ENCODE peak calls at places on chromosomes 12 and 14, in seven cellular contexts. One of them, this sample, is unnamed.

GRCh38 chr12:46556105-46556559 is 183.6 kb upstream of the SLC38A2 start:
- DNase-seq in transverse colon: no peak
- DNase-seq in A549: peak
- DNase-seq in hippocampal formation: no peak
- DNase-seq in HepG2: peak
- DNase-seq in stimulated activated CD4-positive, alpha-beta T cell treated with anti-CD3 and anti-CD28 coated beads, Interleukin-4, amount 100 ng/mL, for 24 hours: no peak
- DNase-seq in progenitor cell of endocrine pancreas: no peak
- DNase-seq in this sample: no peak

GRCh38 chr12:99250091-99250490 is 397.5 kb upstream of the GARIN6 start:
- DNase-seq in transverse colon: no peak
- DNase-seq in A549: no peak
- DNase-seq in hippocampal formation: no peak
- DNase-seq in HepG2: no peak
- DNase-seq in stimulated activated CD4-positive, alpha-beta T cell treated with anti-CD3 and anti-CD28 coated beads, Interleukin-4, amount 100 ng/mL, for 24 hours: no peak
- DNase-seq in progenitor cell of endocrine pancreas: no peak
- DNase-seq in this sample: no peak

GRCh38 chr12:108446766-108447165 is 68.3 kb upstream of the FICD start:
- DNase-seq in transverse colon: no peak
- DNase-seq in A549: no peak
- DNase-seq in hippocampal formation: no peak
- DNase-seq in HepG2: no peak
- DNase-seq in stimulated activated CD4-positive, alpha-beta T cell treated with anti-CD3 and anti-CD28 coated beads, Interleukin-4, amount 100 ng/mL, for 24 hours: no peak
- DNase-seq in progenitor cell of endocrine pancreas: no peak
- DNase-seq in this sample: no peak

GRCh38 chr14:58821421-58821820 is 183.7 kb downstream of the DACT1 start:
- DNase-seq in transverse colon: no peak
- DNase-seq in A549: no peak
- DNase-seq in hippocampal formation: no peak
- DNase-seq in HepG2: no peak
- DNase-seq in stimulated activated CD4-positive, alpha-beta T cell treated with anti-CD3 and anti-CD28 coated beads, Interleukin-4, amount 100 ng/mL, for 24 hours: no peak
- DNase-seq in progenitor cell of endocrine pancreas: no peak
- DNase-seq in this sample: no peak

GRCh38 chr14:58717211-58717610 is 79.4 kb downstream of the DACT1 start:
- DNase-seq in transverse colon: no peak
- DNase-seq in A549: no peak
- DNase-seq in hippocampal formation: no peak
- DNase-seq in HepG2: no peak
- DNase-seq in stimulated activated CD4-positive, alpha-beta T cell treated with anti-CD3 and anti-CD28 coated beads, Interleukin-4, amount 100 ng/mL, for 24 hours: no peak
- DNase-seq in progenitor cell of endocrine pancreas: no peak
- DNase-seq in this sample: no peak

GRCh38 chr14:67934087-67934486 is 114.5 kb downstream of the RAD51B start:
- DNase-seq in transverse colon: peak
- DNase-seq in A549: peak
- DNase-seq in hippocampal formation: peak
- DNase-seq in HepG2: peak
- DNase-seq in stimulated activated CD4-positive, alpha-beta T cell treated with anti-CD3 and anti-CD28 coated beads, Interleukin-4, amount 100 ng/mL, for 24 hours: peak
- DNase-seq in progenitor cell of endocrine pancreas: no peak
- DNase-seq in this sample: no peak

GRCh38 chr14:57008534-57008933 is 198.3 kb upstream of the OTX2 start:
- DNase-seq in transverse colon: no peak
- DNase-seq in A549: no peak
- DNase-seq in hippocampal formation: no peak
- DNase-seq in HepG2: no peak
- DNase-seq in stimulated activated CD4-positive, alpha-beta T cell treated with anti-CD3 and anti-CD28 coated beads, Interleukin-4, amount 100 ng/mL, for 24 hours: no peak
- DNase-seq in progenitor cell of endocrine pancreas: no peak
- DNase-seq in this sample: no peak

GRCh38 chr14:60058087-60058486 is 33.6 kb upstream of the PCNX4 start:
- DNase-seq in transverse colon: no peak
- DNase-seq in A549: no peak
- DNase-seq in hippocampal formation: no peak
- DNase-seq in HepG2: no peak
- DNase-seq in stimulated activated CD4-positive, alpha-beta T cell treated with anti-CD3 and anti-CD28 coated beads, Interleukin-4, amount 100 ng/mL, for 24 hours: no peak
- DNase-seq in progenitor cell of endocrine pancreas: no peak
- DNase-seq in this sample: no peak

GRCh38 chr12:110109037-110109836 is 14.9 kb upstream of the IFT81 start:
- DNase-seq in transverse colon: peak
- DNase-seq in A549: peak
- DNase-seq in hippocampal formation: no peak
- DNase-seq in HepG2: peak
- DNase-seq in stimulated activated CD4-positive, alpha-beta T cell treated with anti-CD3 and anti-CD28 coated beads, Interleukin-4, amount 100 ng/mL, for 24 hours: no peak
- DNase-seq in progenitor cell of endocrine pancreas: no peak
- DNase-seq in this sample: no peak

GRCh38 chr12:86727151-86727550 is 471.0 kb upstream of the MGAT4C start:
- DNase-seq in transverse colon: no peak
- DNase-seq in A549: no peak
- DNase-seq in hippocampal formation: no peak
- DNase-seq in HepG2: no peak
- DNase-seq in stimulated activated CD4-positive, alpha-beta T cell treated with anti-CD3 and anti-CD28 coated beads, Interleukin-4, amount 100 ng/mL, for 24 hours: no peak
- DNase-seq in progenitor cell of endocrine pancreas: no peak
- DNase-seq in this sample: no peak

GRCh38 chr12:66077542-66077941 is 53.0 kb downstream of the LLPH start:
- DNase-seq in transverse colon: no peak
- DNase-seq in A549: no peak
- DNase-seq in hippocampal formation: no peak
- DNase-seq in HepG2: peak
- DNase-seq in stimulated activated CD4-positive, alpha-beta T cell treated with anti-CD3 and anti-CD28 coated beads, Interleukin-4, amount 100 ng/mL, for 24 hours: no peak
- DNase-seq in progenitor cell of endocrine pancreas: no peak
- DNase-seq in this sample: no peak

GRCh38 chr14:32339188-32339587 is 10.1 kb downstream of the AKAP6 start:
- DNase-seq in transverse colon: no peak
- DNase-seq in A549: no peak
- DNase-seq in hippocampal formation: no peak
- DNase-seq in HepG2: no peak
- DNase-seq in stimulated activated CD4-positive, alpha-beta T cell treated with anti-CD3 and anti-CD28 coated beads, Interleukin-4, amount 100 ng/mL, for 24 hours: no peak
- DNase-seq in progenitor cell of endocrine pancreas: no peak
- DNase-seq in this sample: no peak

GRCh38 chr12:131007031-131007793 is 53.5 kb downstream of the ADGRD1 start:
- DNase-seq in transverse colon: peak
- DNase-seq in A549: no peak
- DNase-seq in hippocampal formation: peak
- DNase-seq in HepG2: peak
- DNase-seq in stimulated activated CD4-positive, alpha-beta T cell treated with anti-CD3 and anti-CD28 coated beads, Interleukin-4, amount 100 ng/mL, for 24 hours: no peak
- DNase-seq in progenitor cell of endocrine pancreas: no peak
- DNase-seq in this sample: no peak

GRCh38 chr14:61322011-61322798 is 826 bp downstream of the PRKCH start:
- DNase-seq in transverse colon: peak
- DNase-seq in A549: peak
- DNase-seq in hippocampal formation: no peak
- DNase-seq in HepG2: no peak
- DNase-seq in stimulated activated CD4-positive, alpha-beta T cell treated with anti-CD3 and anti-CD28 coated beads, Interleukin-4, amount 100 ng/mL, for 24 hours: peak
- DNase-seq in progenitor cell of endocrine pancreas: no peak
- DNase-seq in this sample: no peak

GRCh38 chr12:122753213-122753571 is 568 bp downstream of the DENR start:
- DNase-seq in transverse colon: no peak
- DNase-seq in A549: no peak
- DNase-seq in hippocampal formation: no peak
- DNase-seq in HepG2: no peak
- DNase-seq in stimulated activated CD4-positive, alpha-beta T cell treated with anti-CD3 and anti-CD28 coated beads, Interleukin-4, amount 100 ng/mL, for 24 hours: no peak
- DNase-seq in progenitor cell of endocrine pancreas: no peak
- DNase-seq in this sample: no peak

GRCh38 chr14:23182372-23183014 is 967 bp downstream of the SLC7A8 start:
- DNase-seq in transverse colon: peak
- DNase-seq in A549: no peak
- DNase-seq in hippocampal formation: peak
- DNase-seq in HepG2: no peak
- DNase-seq in stimulated activated CD4-positive, alpha-beta T cell treated with anti-CD3 and anti-CD28 coated beads, Interleukin-4, amount 100 ng/mL, for 24 hours: peak
- DNase-seq in progenitor cell of endocrine pancreas: peak
- DNase-seq in this sample: no peak

GRCh38 chr12:96872946-96873345 is 34.1 kb upstream of the NEDD1 start:
- DNase-seq in transverse colon: no peak
- DNase-seq in A549: no peak
- DNase-seq in hippocampal formation: no peak
- DNase-seq in HepG2: no peak
- DNase-seq in stimulated activated CD4-positive, alpha-beta T cell treated with anti-CD3 and anti-CD28 coated beads, Interleukin-4, amount 100 ng/mL, for 24 hours: no peak
- DNase-seq in progenitor cell of endocrine pancreas: no peak
- DNase-seq in this sample: no peak

GRCh38 chr14:32078794-32079663 is 1.9 kb downstream of the ARHGAP5 start:
- DNase-seq in transverse colon: no peak
- DNase-seq in A549: no peak
- DNase-seq in hippocampal formation: no peak
- DNase-seq in HepG2: peak
- DNase-seq in stimulated activated CD4-positive, alpha-beta T cell treated with anti-CD3 and anti-CD28 coated beads, Interleukin-4, amount 100 ng/mL, for 24 hours: peak
- DNase-seq in progenitor cell of endocrine pancreas: no peak
- DNase-seq in this sample: no peak

GRCh38 chr12:3164454-3165310 is 87.5 kb downstream of the TSPAN9 start:
- DNase-seq in transverse colon: no peak
- DNase-seq in A549: no peak
- DNase-seq in hippocampal formation: no peak
- DNase-seq in HepG2: peak
- DNase-seq in stimulated activated CD4-positive, alpha-beta T cell treated with anti-CD3 and anti-CD28 coated beads, Interleukin-4, amount 100 ng/mL, for 24 hours: no peak
- DNase-seq in progenitor cell of endocrine pancreas: no peak
- DNase-seq in this sample: no peak

GRCh38 chr12:28759334-28759733 is 389.7 kb upstream of the FAR2 start:
- DNase-seq in transverse colon: no peak
- DNase-seq in A549: peak
- DNase-seq in hippocampal formation: no peak
- DNase-seq in HepG2: peak
- DNase-seq in stimulated activated CD4-positive, alpha-beta T cell treated with anti-CD3 and anti-CD28 coated beads, Interleukin-4, amount 100 ng/mL, for 24 hours: no peak
- DNase-seq in progenitor cell of endocrine pancreas: no peak
- DNase-seq in this sample: no peak

GRCh38 chr12:30696103-30696408 is 387 bp upstream of the IPO8 start:
- DNase-seq in transverse colon: no peak
- DNase-seq in A549: no peak
- DNase-seq in hippocampal formation: no peak
- DNase-seq in HepG2: no peak
- DNase-seq in stimulated activated CD4-positive, alpha-beta T cell treated with anti-CD3 and anti-CD28 coated beads, Interleukin-4, amount 100 ng/mL, for 24 hours: no peak
- DNase-seq in progenitor cell of endocrine pancreas: no peak
- DNase-seq in this sample: no peak

GRCh38 chr14:72638021-72638420 is 255.9 kb downstream of the DPF3 start:
- DNase-seq in transverse colon: no peak
- DNase-seq in A549: peak
- DNase-seq in hippocampal formation: no peak
- DNase-seq in HepG2: no peak
- DNase-seq in stimulated activated CD4-positive, alpha-beta T cell treated with anti-CD3 and anti-CD28 coated beads, Interleukin-4, amount 100 ng/mL, for 24 hours: no peak
- DNase-seq in progenitor cell of endocrine pancreas: no peak
- DNase-seq in this sample: no peak

GRCh38 chr14:92698393-92698792 is 50.0 kb downstream of the LGMN start:
- DNase-seq in transverse colon: no peak
- DNase-seq in A549: no peak
- DNase-seq in hippocampal formation: no peak
- DNase-seq in HepG2: no peak
- DNase-seq in stimulated activated CD4-positive, alpha-beta T cell treated with anti-CD3 and anti-CD28 coated beads, Interleukin-4, amount 100 ng/mL, for 24 hours: no peak
- DNase-seq in progenitor cell of endocrine pancreas: no peak
- DNase-seq in this sample: no peak

GRCh38 chr12:128163096-128163495 is 103.9 kb upstream of the TMEM132C start:
- DNase-seq in transverse colon: no peak
- DNase-seq in A549: no peak
- DNase-seq in hippocampal formation: no peak
- DNase-seq in HepG2: no peak
- DNase-seq in stimulated activated CD4-positive, alpha-beta T cell treated with anti-CD3 and anti-CD28 coated beads, Interleukin-4, amount 100 ng/mL, for 24 hours: no peak
- DNase-seq in progenitor cell of endocrine pancreas: no peak
- DNase-seq in this sample: no peak

GRCh38 chr14:98751110-98751509 is 520.9 kb downstream of the BCL11B start:
- DNase-seq in transverse colon: no peak
- DNase-seq in A549: no peak
- DNase-seq in hippocampal formation: no peak
- DNase-seq in HepG2: no peak
- DNase-seq in stimulated activated CD4-positive, alpha-beta T cell treated with anti-CD3 and anti-CD28 coated beads, Interleukin-4, amount 100 ng/mL, for 24 hours: no peak
- DNase-seq in progenitor cell of endocrine pancreas: no peak
- DNase-seq in this sample: no peak